ENCODE peak calls at places on chromosomes 3 and 15, in nine cellular contexts. K is T-helper 9 cell; M is stimulated activated CD8-positive, alpha-beta memory T cell treated with anti-CD3 and anti-CD28 coated beads, Interleukin-4, amount 100 ng/mL, for 24 hours; G is NCI-H1436; Z is NCI-H510A treated with DMSO at 0.1 percent for 48 hours; F is Right ventricle myocardium superior; A is OCI-LY7; J is T-helper 1 cell; S is mammary epithelial cell. P is an unnamed sample.

GRCh38 chr3:160667452-160667851 is 9.5 kb upstream of the ARL14 start:
- DNase-seq in K (no peak), M (no peak), G (no peak), Z (no peak), F (no peak), A (no peak), J (no peak), S (peak; percentile 89), P (no peak)

GRCh38 chr3:30639937-30640336 is 33.5 kb downstream of the TGFBR2 start:
- DNase-seq in K (no peak), M (no peak), G (no peak), Z (no peak), F (no peak), A (peak; percentile 55), J (no peak), S (no peak), P (no peak)

GRCh38 chr15:37019479-37020433 is 80.6 kb downstream of the MEIS2 start:
- DNase-seq in K (no peak), M (no peak), G (no peak), Z (peak; percentile 32), F (no peak), A (no peak), J (no peak), S (no peak), P (peak; percentile 4)

GRCh38 chr3:12483364-12483763 is 916 bp upstream of the TSEN2 start:
- DNase-seq in K (no peak), M (no peak), G (no peak), Z (peak; percentile 3), F (no peak), A (peak; percentile 13), J (no peak), S (no peak), P (no peak)

GRCh38 chr15:28098766-28099554 is at the start of gene OCA2:
- DNase-seq in K (peak; percentile 51), M (peak; percentile 44), G (no peak), Z (peak; percentile 34), F (peak; percentile 70), A (no peak), J (peak; percentile 62), S (no peak), P (peak; percentile 35)

GRCh38 chr3:123157598-123158287 is 44.0 kb upstream of the SEC22A start:
- DNase-seq in K (no peak), M (no peak), G (no peak), Z (no peak), F (no peak), A (no peak), J (no peak), S (no peak), P (no peak)

GRCh38 chr3:186038360-186038759 is 70.5 kb downstream of the ETV5 start:
- DNase-seq in K (no peak), M (no peak), G (no peak), Z (no peak), F (no peak), A (no peak), J (no peak), S (no peak), P (no peak)

GRCh38 chr15:84684092-84684491 is 26.1 kb upstream of the NMB start:
- DNase-seq in K (no peak), M (no peak), G (no peak), Z (no peak), F (no peak), A (no peak), J (no peak), S (peak; percentile 61), P (no peak)

GRCh38 chr15:97947465-97948262 is 12.8 kb upstream of the ARRDC4 start:
- DNase-seq in K (no peak), M (no peak), G (no peak), Z (no peak), F (no peak), A (no peak), J (no peak), S (peak; percentile 42), P (no peak)

GRCh38 chr3:47611577-47611976 is 32.9 kb upstream of the CSPG5 start:
- DNase-seq in K (no peak), M (no peak), G (no peak), Z (no peak), F (no peak), A (no peak), J (no peak), S (no peak), P (no peak)

GRCh38 chr3:147930417-147930816 is 521.3 kb downstream of the ZIC1 start:
- DNase-seq in K (no peak), M (no peak), G (no peak), Z (no peak), F (no peak), A (no peak), J (no peak), S (peak; percentile 71), P (no peak)

GRCh38 chr15:97566957-97567356 is 393.5 kb upstream of the ARRDC4 start:
- DNase-seq in K (no peak), M (no peak), G (no peak), Z (no peak), F (no peak), A (no peak), J (no peak), S (no peak), P (no peak)

GRCh38 chr3:173688216-173688842 is 290.8 kb downstream of the NLGN1 start:
- DNase-seq in K (no peak), M (no peak), G (no peak), Z (no peak), F (no peak), A (no peak), J (no peak), S (no peak), P (no peak)

GRCh38 chr3:187960820-187961219 is 193.1 kb upstream of the LPP start:
- DNase-seq in K (no peak), M (no peak), G (no peak), Z (no peak), F (no peak), A (no peak), J (no peak), S (no peak), P (no peak)

GRCh38 chr15:70113304-70113700 is 15.6 kb upstream of the TLE3 start:
- DNase-seq in K (no peak), M (no peak), G (no peak), Z (no peak), F (peak; percentile 82), A (no peak), J (no peak), S (no peak), P (no peak)

GRCh38 chr15:65056868-65057548 is 10.8 kb downstream of the RASL12 start:
- DNase-seq in K (no peak), M (no peak), G (no peak), Z (no peak), F (no peak), A (no peak), J (no peak), S (peak; percentile 61), P (no peak)

GRCh38 chr3:170802164-170803151 is 67.5 kb downstream of the RPL22L1 start:
- DNase-seq in K (no peak), M (no peak), G (no peak), Z (no peak), F (no peak), A (no peak), J (no peak), S (peak; percentile 65), P (peak; percentile 65)

GRCh38 chr15:76285241-76285825 is 25.9 kb downstream of the ETFA start:
- DNase-seq in K (no peak), M (no peak), G (no peak), Z (no peak), F (no peak), A (peak; percentile 22), J (no peak), S (peak; percentile 5), P (no peak)

GRCh38 chr3:71210257-71211002 is 373.1 kb downstream of the FOXP1 start:
- DNase-seq in K (no peak), M (no peak), G (no peak), Z (no peak), F (no peak), A (no peak), J (no peak), S (peak; percentile 29), P (no peak)